ENCODE peak calls at places on chromosomes 1 and 21, in five cellular contexts. C, L, J, Q and Z are unnamed samples.

GRCh38 chr1:14055442-14056225 is 355.6 kb downstream of the PRDM2 start:
- DNase-seq in C (no peak), L (no peak), J (no peak), Q (no peak), Z (peak)

GRCh38 chr1:210301254-210301955 is 27.3 kb upstream of the HHAT start:
- DNase-seq in J (no peak), Q (no peak), C (no peak), L (no peak), Z (no peak)

GRCh38 chr1:7356079-7356478 is 415.0 kb upstream of the VAMP3 start:
- DNase-seq in Q (no peak), C (no peak), J (no peak), L (no peak), Z (no peak)

GRCh38 chr1:183022202-183023145 is 746 bp upstream of the LAMC1 start:
- DNase-seq in L (peak), Q (peak), C (peak), J (peak), Z (peak)

GRCh38 chr1:11990303-11991032 is 10.2 kb downstream of the MFN2 start:
- DNase-seq in Q (no peak), J (no peak), L (no peak), C (peak), Z (peak)

GRCh38 chr1:6653651-6654290 is 29.1 kb downstream of the THAP3 start:
- DNase-seq in L (no peak), Q (no peak), C (no peak), J (no peak), Z (no peak)

GRCh38 chr1:11286735-11287410 is 13.9 kb downstream of the UBIAD1 start:
- DNase-seq in J (no peak), Q (no peak), C (peak), L (peak), Z (no peak)

GRCh38 chr1:240455228-240455821 is 156.6 kb downstream of the GREM2 start:
- DNase-seq in J (peak), C (peak), Q (no peak), L (peak), Z (no peak)

GRCh38 chr21:35367558-35367957 is 318.5 kb upstream of the RUNX1 start:
- DNase-seq in L (no peak), C (no peak), Q (no peak), J (no peak), Z (no peak)

GRCh38 chr1:201769072-201769471 is 59.9 kb upstream of the IPO9 start:
- DNase-seq in C (no peak), L (no peak), J (no peak), Q (no peak), Z (no peak)

GRCh38 chr1:17665950-17666720 is 89.0 kb upstream of the ACTL8 start:
- DNase-seq in C (peak), Q (no peak), J (no peak), L (no peak), Z (no peak)

GRCh38 chr1:197801684-197802083 is 26.4 kb upstream of the DENND1B start:
- DNase-seq in L (no peak), C (no peak), Q (no peak), J (no peak), Z (no peak)

GRCh38 chr21:27220416-27220815 is 253.5 kb upstream of the ADAMTS5 start:
- DNase-seq in J (no peak), C (no peak), Q (no peak), L (no peak), Z (no peak)

GRCh38 chr1:60547821-60548220 is 474.3 kb upstream of the C1orf87 start:
- DNase-seq in Q (no peak), L (peak), C (no peak), J (no peak), Z (no peak)

GRCh38 chr1:241964550-241965241 is 7.1 kb downstream of the BECN2 start:
- DNase-seq in C (peak), L (no peak), J (no peak), Q (no peak), Z (no peak)

GRCh38 chr1:234708700-234709395 is 98.9 kb upstream of the IRF2BP2 start:
- DNase-seq in J (no peak), L (no peak), C (no peak), Q (no peak), Z (no peak)

GRCh38 chr1:57010511-57010910 is 44.7 kb upstream of the C8B start:
- DNase-seq in L (no peak), C (no peak), J (no peak), Q (no peak), Z (no peak)

GRCh38 chr1:4674676-4675075 is 20.3 kb downstream of the AJAP1 start:
- DNase-seq in Q (no peak), L (no peak), C (no peak), J (no peak), Z (no peak)

GRCh38 chr1:3670823-3671251 is 18.5 kb downstream of the TP73 start:
- DNase-seq in Q (no peak), J (no peak), C (no peak), L (no peak), Z (no peak)

GRCh38 chr1:219910716-219911115 is 17.6 kb downstream of the SLC30A10 start:
- DNase-seq in J (no peak), Q (no peak), L (no peak), C (no peak), Z (no peak)

GRCh38 chr1:202005958-202006357 is 4.4 kb upstream of the ELF3 start:
- DNase-seq in C (no peak), L (no peak), Q (no peak), J (no peak), Z (peak)

GRCh38 chr1:103371234-103371633 is 154.3 kb upstream of the RNPC3 start:
- DNase-seq in J (no peak), L (no peak), C (peak), Q (no peak), Z (no peak)

GRCh38 chr21:17527240-17527639 is 14.4 kb downstream of the CXADR start:
- DNase-seq in C (peak), J (no peak), L (no peak), Q (no peak), Z (peak)

GRCh38 chr1:47711211-47711847 is 273.5 kb downstream of the FOXD2 start:
- DNase-seq in L (no peak), C (no peak), Q (peak), J (peak), Z (no peak)

GRCh38 chr1:31586376-31587327 is 10.3 kb downstream of the TINAGL1 start:
- DNase-seq in Q (no peak), J (no peak), L (no peak), C (no peak), Z (no peak)

GRCh38 chr1:54245501-54245900 is 45.5 kb downstream of the MRPL37 start:
- DNase-seq in Q (no peak), J (no peak), L (no peak), C (no peak), Z (no peak)

GRCh38 chr21:45404726-45405270 is at the start of gene COL18A1:
- DNase-seq in J (no peak), Q (no peak), C (peak), L (peak), Z (peak)

GRCh38 chr1:38622197-38622596 is 237.4 kb downstream of the RRAGC start:
- DNase-seq in J (no peak), Q (no peak), C (no peak), L (no peak), Z (no peak)

GRCh38 chr1:33161061-33161681 is 20.7 kb downstream of the TRIM62 start:
- DNase-seq in C (peak), L (peak), J (no peak), Q (no peak), Z (no peak)

DNA sequence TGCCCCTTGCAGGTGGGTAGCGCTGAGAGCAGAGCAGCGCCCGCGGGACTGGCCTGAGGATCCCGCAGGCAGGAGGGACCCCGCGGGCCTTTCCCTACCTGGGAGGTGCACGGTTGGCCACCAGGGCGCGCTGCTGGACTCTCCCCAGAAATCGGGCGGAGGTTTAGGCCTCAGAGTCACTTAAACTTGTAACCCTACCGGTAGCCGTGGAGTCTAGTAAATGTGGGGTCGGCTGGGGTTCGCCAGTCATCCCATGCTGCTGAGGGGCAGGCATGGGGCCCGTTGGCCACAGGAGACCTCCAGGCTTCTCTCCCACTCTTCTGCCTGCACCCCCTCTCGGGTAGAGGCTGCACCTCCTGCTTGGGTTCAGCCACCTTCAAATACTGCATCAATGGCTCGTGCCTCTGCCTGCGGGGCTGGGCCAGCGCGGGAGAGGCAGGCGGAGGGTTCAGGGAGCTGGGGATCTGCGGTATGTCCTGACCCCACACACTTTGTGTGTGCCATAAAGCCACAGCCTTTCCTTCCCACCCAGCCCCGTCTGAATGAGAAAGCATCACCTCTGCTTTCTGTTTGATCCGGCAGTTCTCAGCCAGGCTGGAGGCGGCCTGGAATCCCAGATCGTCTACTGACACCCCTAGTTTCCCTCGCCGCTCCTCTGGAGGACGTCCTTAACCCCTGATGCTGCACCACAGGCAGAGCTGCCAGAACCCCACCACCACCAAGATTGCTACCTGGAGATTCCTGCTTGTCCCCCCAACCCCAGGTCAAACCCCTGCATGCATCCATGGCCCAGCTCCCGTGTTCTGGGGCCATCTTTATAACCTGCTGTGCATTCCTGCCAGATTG is 12.3 kb upstream of the GSTM4 start:
- DNase-seq in C (peak), Q (no peak), J (peak), L (peak), Z (peak)
- TF ChIP-seq CTCF in C (peak), Q (peak), J (peak), L (peak), Z (peak)

DNA sequence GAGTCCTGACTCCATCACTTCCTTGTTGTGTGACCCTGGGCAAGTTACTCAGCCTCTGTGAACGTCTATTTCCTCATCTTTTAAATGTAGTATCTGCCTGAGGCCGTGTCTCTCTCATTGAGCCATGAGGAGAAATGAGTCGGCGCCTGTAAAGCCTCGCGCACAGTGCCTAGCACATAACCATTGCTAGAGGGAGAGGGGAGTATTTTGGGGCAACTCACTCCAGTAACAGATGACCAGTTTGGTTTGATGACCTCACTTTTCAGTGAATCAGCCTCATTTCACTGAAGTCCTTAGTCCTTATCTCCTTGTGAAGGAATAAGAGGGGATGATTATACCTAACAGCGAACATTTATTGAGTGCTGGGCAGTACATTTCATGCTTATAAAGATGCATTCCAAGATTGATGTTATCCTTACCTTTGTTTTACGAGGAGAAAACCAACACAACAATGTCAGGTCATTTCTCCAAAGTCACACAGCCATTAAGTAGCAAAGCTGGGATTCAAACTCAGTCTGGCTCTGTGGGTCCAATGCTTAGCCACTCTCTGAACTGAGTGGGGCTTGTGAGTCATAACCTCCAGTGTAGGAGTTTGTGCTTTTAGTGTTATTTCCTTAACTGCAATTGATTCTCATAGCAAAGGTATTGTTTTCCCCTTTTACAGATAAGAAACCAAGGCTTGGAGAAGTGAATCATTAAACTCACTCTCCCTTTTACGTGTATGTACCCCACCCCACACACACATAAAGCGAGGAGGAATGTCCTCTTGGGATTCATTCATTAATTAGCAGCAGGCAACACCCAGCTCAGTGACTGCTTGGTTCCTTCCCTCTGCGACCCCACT is 25.9 kb downstream of the KCNC4 start:
- DNase-seq in C (peak), J (no peak), Q (no peak), L (no peak), Z (peak)
- H3K27ac ChIP-seq in C (no peak), J (no peak), Q (no peak), L (no peak), Z (no peak)

GRCh38 chr1:34236089-34236488 is 59.4 kb downstream of the C1orf94 start:
- DNase-seq in C (no peak), Q (no peak), J (no peak), L (no peak), Z (no peak)
- TF ChIP-seq CTCF in C (no peak), Q (no peak), J (no peak), L (no peak), Z (no peak)

DNA sequence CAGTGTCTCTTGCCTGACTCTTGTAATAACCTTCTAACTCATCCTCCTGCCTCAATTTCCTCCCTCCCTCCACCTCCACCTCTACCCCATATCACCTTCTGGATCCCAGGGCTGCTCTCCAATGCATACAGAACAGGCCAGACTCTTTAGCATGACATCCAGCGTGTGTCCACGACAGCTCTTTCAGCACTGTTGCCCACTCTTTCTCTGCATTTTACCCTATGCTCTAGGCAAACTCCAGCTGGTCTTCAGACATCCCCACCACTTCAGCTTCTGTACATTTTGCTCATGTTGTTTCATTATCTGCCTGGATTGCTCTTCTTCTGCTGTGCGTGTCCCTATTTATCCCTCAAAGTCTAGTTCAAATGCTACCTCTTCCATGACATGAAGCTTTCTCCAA is 4.8 kb downstream of the INKA2 start:
- DNase-seq in C (no peak), Q (no peak), L (no peak), J (no peak), Z (no peak)
- H3K27ac ChIP-seq in C (no peak), Q (peak), L (no peak), J (no peak), Z (peak)

DNA sequence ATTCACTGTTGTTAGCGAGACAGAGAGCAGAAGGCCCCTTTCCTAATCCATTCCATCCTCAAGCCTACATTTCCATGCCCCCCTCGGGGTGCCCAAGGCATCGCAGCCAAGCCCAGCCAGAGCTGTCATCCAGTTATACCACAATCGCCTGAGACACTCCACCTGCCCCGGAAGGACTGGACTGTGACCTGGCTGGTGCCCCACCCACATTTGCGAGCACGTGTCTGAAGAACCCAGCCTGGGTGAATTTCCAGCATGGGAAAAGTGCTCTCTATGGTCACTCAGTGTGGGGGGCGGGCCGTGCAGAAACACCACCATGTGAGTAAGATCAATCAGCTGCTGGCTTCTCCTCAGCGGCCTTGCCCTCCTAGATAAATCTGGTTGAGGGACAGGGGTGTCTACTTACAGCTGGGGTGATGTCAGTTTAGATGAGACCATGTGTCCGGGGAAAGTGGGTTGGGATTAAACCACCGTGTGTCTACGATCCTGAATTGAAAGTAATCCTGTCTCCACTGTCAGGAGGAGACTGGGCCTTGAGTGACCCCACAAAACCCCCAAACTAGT is 44.8 kb downstream of the URB1 start:
- DNase-seq in L (no peak), Q (peak), J (no peak), C (no peak), Z (no peak)
- TF ChIP-seq CTCF in L (no peak), Q (no peak), J (no peak), C (no peak), Z (no peak)

DNA sequence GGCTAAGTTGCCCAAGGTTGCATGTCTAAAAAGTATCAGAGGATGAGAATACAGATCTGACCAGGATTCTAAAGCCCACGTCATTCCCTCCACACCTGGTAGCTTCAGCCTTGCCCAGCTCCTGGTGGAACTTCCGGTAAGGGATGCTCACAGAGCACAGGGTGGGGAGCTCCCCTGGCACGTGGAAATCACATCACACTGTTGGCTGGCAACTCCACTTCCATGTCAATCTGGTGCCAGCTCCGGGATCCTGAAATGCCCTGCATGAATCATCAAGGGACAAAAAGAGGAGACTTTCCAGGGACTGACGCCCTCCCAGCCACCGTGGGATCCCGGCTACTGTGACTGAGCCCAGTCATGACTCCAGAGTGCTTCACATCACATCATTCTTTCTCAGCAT is 12.4 kb upstream of the BCAR3 start:
- DNase-seq in J (no peak), C (no peak), L (no peak), Q (no peak), Z (peak)
- H3K27ac ChIP-seq in J (no peak), C (no peak), L (no peak), Q (no peak), Z (peak)

GRCh38 chr1:160777486-160778089 is 18.4 kb upstream of the LY9 start:
- DNase-seq in L (peak), C (no peak), Q (no peak), J (peak), Z (no peak)
- TF ChIP-seq CTCF in L (peak), C (peak), Q (no peak), J (peak), Z (peak)

GRCh38 chr1:174967845-174968705 is 31.7 kb upstream of the CACYBP start:
- DNase-seq in C (no peak), L (no peak), Q (no peak), J (peak), Z (no peak)
- H3K27ac ChIP-seq in C (no peak), L (no peak), Q (no peak), J (peak), Z (no peak)